ENCODE peak calls at places on chromosomes 5 and 9, in seven cellular contexts. C is choroid plexus epithelial cell; V is CD8-positive, alpha-beta T cell; X is foreskin keratinocyte; O is sigmoid colon; G is heart right ventricle; Y is nephron progenitor cell. A is an unnamed sample.
A peak's percentile ranks its signal among the peaks of the same experiment; 100 is the strongest.

GRCh38 chr5:112479418-112479817 is 60.3 kb upstream of the EPB41L4A start:
- DNase-seq in C (peak; percentile 57), V (no peak), X (peak; percentile 47), O (no peak), G (no peak), Y (no peak), A (no peak)

GRCh38 chr5:139470821-139471300 is at the start of gene SMIM33:
- DNase-seq in C (no peak), V (peak; percentile 70), X (no peak), O (no peak), G (no peak), Y (no peak), A (no peak)

GRCh38 chr9:38035873-38036272 is 33.2 kb downstream of the SHB start:
- DNase-seq in C (peak; percentile 80), V (no peak), X (no peak), O (no peak), G (no peak), Y (no peak), A (no peak)

GRCh38 chr5:177086918-177087706 is 397 bp downstream of the FGFR4 start:
- DNase-seq in C (no peak), V (peak; percentile 75), X (no peak), O (no peak), G (peak; percentile 52), Y (peak; percentile 71), A (peak; percentile 55)

GRCh38 chr9:29432191-29432590 is 1858.9 kb upstream of the C9orf72 start:
- DNase-seq in C (no peak), V (no peak), X (no peak), O (no peak), G (no peak), Y (no peak), A (no peak)

GRCh38 chr9:135908334-135909204 is 1.2 kb upstream of the CAMSAP1 start:
- DNase-seq in C (no peak), V (no peak), X (no peak), O (peak; percentile 71), G (no peak), Y (no peak), A (no peak)

GRCh38 chr5:56011835-56012234 is 17.1 kb upstream of the IL6ST start:
- DNase-seq in C (peak; percentile 83), V (no peak), X (peak; percentile 69), O (no peak), G (no peak), Y (no peak), A (no peak)

GRCh38 chr5:142311725-142312124 is 13.1 kb downstream of the SPRY4 start:
- DNase-seq in C (no peak), V (no peak), X (no peak), O (no peak), G (no peak), Y (no peak), A (no peak)

GRCh38 chr9:135343733-135344522 is 135.7 kb upstream of the PPP1R26 start:
- DNase-seq in C (peak; percentile 47), V (peak; percentile 58), X (no peak), O (peak; percentile 70), G (peak; percentile 80), Y (peak; percentile 95), A (peak; percentile 93)

GRCh38 chr5:125408582-125409069 is 662.2 kb upstream of the ZNF608 start:
- DNase-seq in C (peak; percentile 74), V (no peak), X (peak; percentile 95), O (no peak), G (no peak), Y (no peak), A (no peak)

GRCh38 chr5:1094670-1095190 is 17.1 kb downstream of the SLC12A7 start:
- DNase-seq in C (no peak), V (no peak), X (no peak), O (no peak), G (no peak), Y (no peak), A (no peak)

GRCh38 chr9:134365791-134366222 is 39.6 kb downstream of the RXRA start:
- DNase-seq in C (peak; percentile 24), V (no peak), X (no peak), O (peak; percentile 96), G (peak; percentile 71), Y (peak; percentile 48), A (peak; percentile 48)

GRCh38 chr5:77679791-77680190 is 41.3 kb upstream of the OTP start:
- DNase-seq in C (peak; percentile 72), V (no peak), X (peak; percentile 14), O (no peak), G (no peak), Y (no peak), A (no peak)

GRCh38 chr5:106849266-106849665 is 821.5 kb downstream of the EFNA5 start:
- DNase-seq in C (no peak), V (no peak), X (no peak), O (no peak), G (no peak), Y (no peak), A (no peak)

GRCh38 chr5:106843812-106844416 is 826.8 kb downstream of the EFNA5 start:
- DNase-seq in C (peak; percentile 64), V (no peak), X (peak; percentile 18), O (no peak), G (no peak), Y (no peak), A (no peak)
- TF ChIP-seq CTCF in C (peak; percentile 51), V (no peak), X (peak; percentile 55), O (no peak), G (no peak), Y (peak; percentile 22), A (peak; percentile 60)

DNA sequence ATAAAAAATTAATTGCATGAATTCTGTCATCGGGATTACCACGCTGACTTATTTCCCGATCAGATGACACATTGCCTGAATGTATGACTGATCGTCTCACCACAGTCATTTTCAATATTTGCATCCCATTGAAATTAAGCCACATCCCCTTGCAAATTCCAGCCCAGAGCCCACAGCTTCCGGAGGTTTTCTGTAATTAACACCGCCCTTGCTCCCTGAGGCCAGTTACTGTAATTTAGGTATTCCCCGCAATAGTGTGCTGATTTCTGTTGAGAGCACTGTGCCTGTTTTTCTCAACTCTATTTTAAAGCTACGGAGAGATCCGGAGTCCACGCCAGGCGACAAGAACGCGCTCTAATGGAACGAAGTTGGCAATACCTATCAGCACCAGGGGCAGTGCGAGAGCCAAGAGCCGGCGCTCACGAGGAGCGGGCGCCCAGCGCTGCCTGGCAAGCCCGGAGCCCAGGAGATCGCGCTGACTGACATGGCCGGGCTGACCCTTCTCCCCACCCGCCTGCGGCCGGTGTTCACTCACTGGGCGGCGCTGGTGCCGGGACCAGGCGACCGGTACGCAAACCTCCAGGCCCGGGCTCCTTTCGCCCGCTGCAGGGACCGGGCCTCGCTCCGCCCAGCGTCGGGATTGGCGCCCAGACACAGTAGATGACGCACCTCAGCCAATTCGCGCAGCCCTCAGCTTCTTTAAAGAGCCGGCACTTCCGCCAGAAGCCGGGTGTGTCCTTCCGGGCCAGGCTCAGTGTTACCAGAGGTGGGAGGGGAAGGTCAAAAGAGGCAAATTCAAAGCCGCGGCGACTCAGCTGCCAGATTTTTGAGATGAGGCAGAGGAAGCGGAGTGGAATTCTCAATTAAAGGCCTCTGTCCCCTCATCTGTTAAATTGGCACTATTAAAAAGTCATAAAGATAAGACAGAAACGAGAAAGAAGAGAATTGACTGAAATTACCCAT is at the start of gene PLGRKT:
- DNase-seq in C (peak; percentile 93), V (peak; percentile 90), X (peak; percentile 81), O (peak; percentile 98), G (peak; percentile 95), Y (peak; percentile 88), A (peak; percentile 89)
- TF ChIP-seq CTCF in C (peak; percentile 12), V (peak; percentile 10), X (peak; percentile 26), O (no peak), G (peak; percentile 40), Y (no peak), A (no peak)

GRCh38 chr5:107104040-107104773 is 566.5 kb downstream of the EFNA5 start:
- DNase-seq in C (no peak), V (no peak), X (no peak), O (no peak), G (no peak), Y (peak; percentile 19), A (peak; percentile 30)

GRCh38 chr5:107108111-107108510 is 562.6 kb downstream of the EFNA5 start:
- DNase-seq in C (peak; percentile 51), V (no peak), X (no peak), O (no peak), G (no peak), Y (no peak), A (no peak)

GRCh38 chr5:107100121-107100520 is 570.6 kb downstream of the EFNA5 start:
- DNase-seq in C (peak; percentile 36), V (no peak), X (no peak), O (no peak), G (no peak), Y (no peak), A (no peak)

GRCh38 chr5:107103522-107103921 is 567.2 kb downstream of the EFNA5 start:
- DNase-seq in C (no peak), V (no peak), X (no peak), O (no peak), G (no peak), Y (no peak), A (no peak)

GRCh38 chr5:107104774-107105050 is 566.0 kb downstream of the EFNA5 start:
- DNase-seq in C (peak; percentile 34), V (no peak), X (no peak), O (no peak), G (no peak), Y (no peak), A (no peak)
- TF ChIP-seq CTCF in C (peak; percentile 38), V (no peak), X (peak; percentile 27), O (no peak), G (peak; percentile 44), Y (no peak), A (no peak)

DNA sequence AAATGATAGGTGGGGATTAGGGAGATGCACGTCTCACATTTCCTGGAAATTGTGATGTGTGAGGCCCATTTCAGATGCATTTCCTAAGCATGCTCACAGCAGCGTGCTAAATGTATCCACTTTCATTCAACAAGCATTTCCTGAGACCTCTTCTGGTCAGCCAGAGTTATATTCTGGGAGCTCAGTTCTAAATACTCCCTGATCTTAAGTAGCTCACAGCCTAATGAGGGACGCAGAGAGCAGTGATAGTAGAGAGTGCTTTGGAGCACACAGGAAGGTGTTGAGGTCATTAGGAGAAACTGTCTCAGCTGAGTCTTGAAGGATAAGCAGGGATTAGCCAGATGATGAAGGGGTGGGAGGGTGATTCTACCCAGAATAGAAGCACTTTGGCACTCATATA is 46.2 kb upstream of the FSD1L start:
- DNase-seq in C (peak; percentile 85), V (no peak), X (no peak), O (no peak), G (no peak), Y (no peak), A (no peak)
- TF ChIP-seq CTCF in C (peak; percentile 51), V (no peak), X (peak; percentile 14), O (no peak), G (no peak), Y (no peak), A (no peak)

DNA sequence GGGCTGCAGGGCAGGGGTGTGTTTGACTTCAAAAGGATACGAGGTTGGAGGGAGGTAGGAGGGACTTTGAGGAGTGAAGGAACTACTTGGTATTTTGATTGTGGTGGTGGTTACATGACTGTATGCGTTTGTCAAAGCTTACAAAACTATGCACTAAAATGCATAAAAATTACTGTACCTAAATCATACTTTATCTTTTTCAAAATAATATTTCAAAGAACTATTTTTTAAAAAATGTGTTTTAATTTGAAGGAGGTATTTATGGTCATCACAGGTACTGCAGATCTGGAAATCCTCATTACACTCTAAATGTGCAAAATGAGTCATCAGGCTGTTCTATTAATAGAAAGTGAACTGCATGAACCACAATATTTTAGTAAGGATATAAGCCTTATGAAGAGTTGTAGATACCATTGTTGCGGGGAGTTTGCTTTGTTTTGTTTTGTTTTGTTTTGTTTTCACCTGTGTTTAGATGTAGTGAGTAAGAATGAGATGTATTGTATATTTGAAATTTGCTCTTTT is 116.9 kb downstream of the ARRDC3 start:
- DNase-seq in C (peak; percentile 72), V (no peak), X (no peak), O (no peak), G (no peak), Y (no peak), A (no peak)
- TF ChIP-seq CTCF in C (no peak), V (no peak), X (peak; percentile 34), O (peak; percentile 45), G (peak; percentile 8), Y (no peak), A (no peak)

GRCh38 chr5:180860273-180860886 is 696 bp downstream of the ZFP62 start:
- DNase-seq in C (peak; percentile 14), V (no peak), X (no peak), O (no peak), G (peak; percentile 25), Y (no peak), A (no peak)
- TF ChIP-seq CTCF in C (peak; percentile 11), V (peak; percentile 56), X (peak; percentile 48), O (no peak), G (peak; percentile 42), Y (no peak), A (peak; percentile 8)

A was measured in glutamatergic neuron.